ENCODE peak calls at places on chromosomes 5 and 9, in six cellular contexts. One of them, this sample, is unnamed.

GRCh38 chr9:114574438-114574837 is 13.1 kb upstream of the ATP6V1G1 start:
- DNase-seq in H1: no peak
- DNase-seq in heart right ventricle: no peak
- DNase-seq in GM23248: no peak
- DNase-seq in cardiac muscle cell: no peak
- DNase-seq in HepG2: no peak
- DNase-seq in this sample: no peak

GRCh38 chr9:7910426-7911015 is 110.9 kb upstream of the DMAC1 start:
- DNase-seq in H1: no peak
- DNase-seq in cardiac muscle cell: no peak
- DNase-seq in heart right ventricle: no peak
- DNase-seq in HepG2: no peak
- DNase-seq in GM23248: no peak
- DNase-seq in this sample: no peak

GRCh38 chr5:32709789-32710334 is 1.3 kb upstream of the NPR3 start:
- DNase-seq in GM23248: peak; percentile 91
- DNase-seq in H1: no peak
- DNase-seq in cardiac muscle cell: peak; percentile 75
- DNase-seq in HepG2: peak; percentile 41
- DNase-seq in heart right ventricle: peak; percentile 68
- DNase-seq in this sample: no peak

GRCh38 chr5:71830626-71831539 is 111.8 kb downstream of the CARTPT start:
- DNase-seq in heart right ventricle: peak; percentile 80
- DNase-seq in GM23248: peak; percentile 90
- DNase-seq in cardiac muscle cell: peak; percentile 76
- DNase-seq in H1: no peak
- DNase-seq in HepG2: no peak
- DNase-seq in this sample: peak; percentile 81

GRCh38 chr5:96807099-96807654 is 568 bp downstream of the ERAP1 start:
- DNase-seq in cardiac muscle cell: peak; percentile 81
- DNase-seq in GM23248: peak; percentile 87
- DNase-seq in HepG2: peak; percentile 61
- DNase-seq in heart right ventricle: peak; percentile 88
- DNase-seq in H1: no peak
- DNase-seq in this sample: peak; percentile 29

GRCh38 chr9:91042024-91042423 is 240.4 kb downstream of the SYK start:
- DNase-seq in H1: no peak
- DNase-seq in heart right ventricle: no peak
- DNase-seq in GM23248: no peak
- DNase-seq in cardiac muscle cell: no peak
- DNase-seq in HepG2: no peak
- DNase-seq in this sample: no peak

GRCh38 chr9:127970401-127971313 is 10.1 kb downstream of the EEIG1 start:
- DNase-seq in heart right ventricle: no peak
- DNase-seq in GM23248: no peak
- DNase-seq in H1: no peak
- DNase-seq in cardiac muscle cell: no peak
- DNase-seq in HepG2: no peak
- DNase-seq in this sample: no peak

GRCh38 chr5:109907751-109908150 is 218.0 kb downstream of the MAN2A1 start:
- DNase-seq in H1: no peak
- DNase-seq in cardiac muscle cell: no peak
- DNase-seq in heart right ventricle: no peak
- DNase-seq in HepG2: no peak
- DNase-seq in GM23248: peak; percentile 79
- DNase-seq in this sample: peak; percentile 69

GRCh38 chr9:99824378-99825157 is 2.9 kb downstream of the NR4A3 start:
- DNase-seq in HepG2: peak; percentile 25
- DNase-seq in heart right ventricle: peak; percentile 44
- DNase-seq in GM23248: peak; percentile 62
- DNase-seq in cardiac muscle cell: peak; percentile 63
- DNase-seq in H1: no peak
- DNase-seq in this sample: no peak

GRCh38 chr5:95908799-95909198 is 52.9 kb downstream of the ELL2 start:
- DNase-seq in cardiac muscle cell: no peak
- DNase-seq in HepG2: peak; percentile 93
- DNase-seq in H1: no peak
- DNase-seq in GM23248: no peak
- DNase-seq in heart right ventricle: no peak
- DNase-seq in this sample: no peak

GRCh38 chr5:4868140-4868735 is 271.9 kb upstream of the ADAMTS16 start:
- DNase-seq in GM23248: peak; percentile 65
- DNase-seq in H1: no peak
- DNase-seq in cardiac muscle cell: peak; percentile 69
- DNase-seq in HepG2: peak; percentile 42
- DNase-seq in heart right ventricle: no peak
- DNase-seq in this sample: no peak

GRCh38 chr9:137049544-137050449 is 3.8 kb upstream of the NPDC1 start:
- DNase-seq in GM23248: peak; percentile 73
- DNase-seq in cardiac muscle cell: peak; percentile 81
- DNase-seq in H1: no peak
- DNase-seq in heart right ventricle: no peak
- DNase-seq in HepG2: no peak
- DNase-seq in this sample: no peak

GRCh38 chr9:35705836-35706430 is 16.2 kb upstream of the TPM2 start:
- DNase-seq in GM23248: no peak
- DNase-seq in heart right ventricle: no peak
- DNase-seq in H1: no peak
- DNase-seq in cardiac muscle cell: no peak
- DNase-seq in HepG2: no peak
- DNase-seq in this sample: no peak

GRCh38 chr9:3299872-3300271 is 225.9 kb downstream of the RFX3 start:
- DNase-seq in H1: no peak
- DNase-seq in cardiac muscle cell: no peak
- DNase-seq in HepG2: no peak
- DNase-seq in GM23248: no peak
- DNase-seq in heart right ventricle: no peak
- DNase-seq in this sample: no peak

GRCh38 chr9:115006660-115007059 is 76.3 kb upstream of the TNFSF8 start:
- DNase-seq in GM23248: peak; percentile 99
- DNase-seq in heart right ventricle: no peak
- DNase-seq in cardiac muscle cell: no peak
- DNase-seq in H1: no peak
- DNase-seq in HepG2: no peak
- DNase-seq in this sample: peak; percentile 79

GRCh38 chr5:168772466-168772961 is 193.3 kb upstream of the PANK3 start:
- DNase-seq in H1: no peak
- DNase-seq in cardiac muscle cell: no peak
- DNase-seq in heart right ventricle: no peak
- DNase-seq in GM23248: no peak
- DNase-seq in HepG2: no peak
- DNase-seq in this sample: no peak

GRCh38 chr5:149635394-149635793 is 54.1 kb downstream of the ARHGEF37 start:
- DNase-seq in HepG2: no peak
- DNase-seq in GM23248: peak; percentile 71
- DNase-seq in heart right ventricle: no peak
- DNase-seq in cardiac muscle cell: no peak
- DNase-seq in H1: no peak
- DNase-seq in this sample: no peak

GRCh38 chr5:76163111-76163628 is 80.0 kb downstream of the SV2C start:
- DNase-seq in GM23248: no peak
- DNase-seq in H1: no peak
- DNase-seq in HepG2: no peak
- DNase-seq in heart right ventricle: no peak
- DNase-seq in cardiac muscle cell: no peak
- DNase-seq in this sample: no peak

GRCh38 chr5:95759005-95759404 is 27.9 kb downstream of the RHOBTB3 start:
- DNase-seq in H1: no peak
- DNase-seq in GM23248: no peak
- DNase-seq in cardiac muscle cell: no peak
- DNase-seq in heart right ventricle: no peak
- DNase-seq in HepG2: peak; percentile 77
- DNase-seq in this sample: no peak

GRCh38 chr9:136192289-136193126 is 12.4 kb downstream of the LHX3 start:
- DNase-seq in GM23248: peak; percentile 32
- DNase-seq in cardiac muscle cell: no peak
- DNase-seq in HepG2: no peak
- DNase-seq in heart right ventricle: no peak
- DNase-seq in H1: no peak
- DNase-seq in this sample: no peak

GRCh38 chr9:94655739-94656138 is 16.4 kb upstream of the FBP1 start:
- DNase-seq in cardiac muscle cell: no peak
- DNase-seq in HepG2: no peak
- DNase-seq in H1: no peak
- DNase-seq in GM23248: no peak
- DNase-seq in heart right ventricle: no peak
- DNase-seq in this sample: no peak

GRCh38 chr9:135758870-135759269 is 56.9 kb downstream of the KCNT1 start:
- DNase-seq in H1: no peak
- DNase-seq in HepG2: no peak
- DNase-seq in cardiac muscle cell: no peak
- DNase-seq in GM23248: no peak
- DNase-seq in heart right ventricle: no peak
- DNase-seq in this sample: no peak

GRCh38 chr9:84500859-84501258 is 160.3 kb upstream of the SLC28A3 start:
- DNase-seq in heart right ventricle: no peak
- DNase-seq in cardiac muscle cell: no peak
- DNase-seq in GM23248: no peak
- DNase-seq in HepG2: no peak
- DNase-seq in H1: no peak
- DNase-seq in this sample: no peak

GRCh38 chr9:100368672-100369071 is 15.9 kb upstream of the TEX10 start:
- DNase-seq in heart right ventricle: no peak
- DNase-seq in cardiac muscle cell: no peak
- DNase-seq in H1: no peak
- DNase-seq in GM23248: no peak
- DNase-seq in HepG2: peak; percentile 36
- DNase-seq in this sample: no peak

GRCh38 chr5:79202076-79202475 is 33.9 kb upstream of the JMY start:
- DNase-seq in HepG2: no peak
- DNase-seq in GM23248: peak; percentile 79
- DNase-seq in heart right ventricle: no peak
- DNase-seq in cardiac muscle cell: no peak
- DNase-seq in H1: no peak
- DNase-seq in this sample: peak; percentile 31

GRCh38 chr5:74625742-74626241 is 14.7 kb downstream of the ENC1 start:
- DNase-seq in H1: no peak
- DNase-seq in heart right ventricle: no peak
- DNase-seq in HepG2: no peak
- DNase-seq in GM23248: no peak
- DNase-seq in cardiac muscle cell: no peak
- DNase-seq in this sample: no peak

GRCh38 chr5:151692312-151692711 is 5.6 kb upstream of the SPARC start:
- DNase-seq in H1: no peak
- DNase-seq in HepG2: no peak
- DNase-seq in GM23248: no peak
- DNase-seq in heart right ventricle: no peak
- DNase-seq in cardiac muscle cell: no peak
- DNase-seq in this sample: no peak

GRCh38 chr5:78549043-78549442 is 99.5 kb downstream of the LHFPL2 start:
- DNase-seq in H1: no peak
- DNase-seq in cardiac muscle cell: no peak
- DNase-seq in HepG2: no peak
- DNase-seq in GM23248: no peak
- DNase-seq in heart right ventricle: no peak
- DNase-seq in this sample: peak; percentile 59

DNA sequence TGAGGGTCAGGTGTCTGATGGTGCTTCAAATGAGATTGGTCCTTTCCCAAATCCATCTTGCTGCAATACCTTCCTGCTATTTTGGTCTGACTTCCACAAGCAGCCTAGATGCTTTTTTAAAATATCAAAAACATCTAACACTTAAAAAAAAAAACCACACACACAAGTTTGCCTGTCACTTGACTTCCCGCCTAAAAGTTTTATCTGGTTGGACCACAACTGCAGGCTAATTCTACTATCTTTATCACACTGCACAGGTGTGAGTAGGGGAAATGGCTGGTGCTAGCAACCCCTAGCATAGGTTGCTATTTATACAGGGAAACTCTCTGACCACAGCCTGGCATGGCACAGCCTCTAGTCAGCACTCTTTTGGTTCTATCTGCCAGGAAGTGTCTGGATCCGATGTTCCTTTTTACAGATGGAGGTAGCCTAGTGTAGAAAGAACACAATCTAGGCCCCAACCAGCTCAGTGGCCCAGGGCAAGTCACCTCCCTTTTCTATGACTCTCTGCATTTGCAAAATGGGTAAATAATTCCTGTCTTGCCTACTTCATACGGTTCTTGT is at the start of gene HEMGN:
- DNase-seq in GM23248: no peak
- DNase-seq in H1: no peak
- DNase-seq in HepG2: no peak
- DNase-seq in cardiac muscle cell: no peak
- DNase-seq in heart right ventricle: no peak
- DNase-seq in this sample: no peak
- H3K4me3 ChIP-seq in GM23248: no peak within 1 kb of the TSS
- H3K4me3 ChIP-seq in H1: no peak within 1 kb of the TSS
- H3K4me3 ChIP-seq in HepG2: no peak within 1 kb of the TSS
- H3K4me3 ChIP-seq in cardiac muscle cell: no peak within 1 kb of the TSS
- H3K4me3 ChIP-seq in heart right ventricle: no peak within 1 kb of the TSS
- H3K4me3 ChIP-seq in this sample: no peak within 1 kb of the TSS

GRCh38 chr5:150640311-150641005 is at the start of gene SYNPO:
- DNase-seq in HepG2: peak; percentile 25
- DNase-seq in heart right ventricle: peak; percentile 74
- DNase-seq in H1: no peak
- DNase-seq in cardiac muscle cell: no peak
- DNase-seq in GM23248: peak; percentile 99
- DNase-seq in this sample: peak; percentile 87
- H3K4me3 ChIP-seq in HepG2: peak within 1 kb of the TSS; percentile 27
- H3K4me3 ChIP-seq in heart right ventricle: peak within 1 kb of the TSS; percentile 26
- H3K4me3 ChIP-seq in H1: no peak within 1 kb of the TSS
- H3K4me3 ChIP-seq in cardiac muscle cell: no peak within 1 kb of the TSS
- H3K4me3 ChIP-seq in GM23248: peak within 1 kb of the TSS; percentile 47
- H3K4me3 ChIP-seq in this sample: peak within 1 kb of the TSS; percentile 37

GRCh38 chr5:181173027-181173419 is 25.6 kb downstream of the OR2V2 start:
- DNase-seq in GM23248: no peak
- DNase-seq in HepG2: no peak
- DNase-seq in cardiac muscle cell: no peak
- DNase-seq in heart right ventricle: no peak
- DNase-seq in H1: no peak
- DNase-seq in this sample: no peak
- H3K4me3 ChIP-seq in GM23248: no peak overlapping the region
- H3K4me3 ChIP-seq in HepG2: peak overlapping the region; percentile 29
- H3K4me3 ChIP-seq in cardiac muscle cell: no peak overlapping the region
- H3K4me3 ChIP-seq in heart right ventricle: no peak overlapping the region
- H3K4me3 ChIP-seq in H1: peak overlapping the region; percentile 64
- H3K4me3 ChIP-seq in this sample: no peak overlapping the region

DNA sequence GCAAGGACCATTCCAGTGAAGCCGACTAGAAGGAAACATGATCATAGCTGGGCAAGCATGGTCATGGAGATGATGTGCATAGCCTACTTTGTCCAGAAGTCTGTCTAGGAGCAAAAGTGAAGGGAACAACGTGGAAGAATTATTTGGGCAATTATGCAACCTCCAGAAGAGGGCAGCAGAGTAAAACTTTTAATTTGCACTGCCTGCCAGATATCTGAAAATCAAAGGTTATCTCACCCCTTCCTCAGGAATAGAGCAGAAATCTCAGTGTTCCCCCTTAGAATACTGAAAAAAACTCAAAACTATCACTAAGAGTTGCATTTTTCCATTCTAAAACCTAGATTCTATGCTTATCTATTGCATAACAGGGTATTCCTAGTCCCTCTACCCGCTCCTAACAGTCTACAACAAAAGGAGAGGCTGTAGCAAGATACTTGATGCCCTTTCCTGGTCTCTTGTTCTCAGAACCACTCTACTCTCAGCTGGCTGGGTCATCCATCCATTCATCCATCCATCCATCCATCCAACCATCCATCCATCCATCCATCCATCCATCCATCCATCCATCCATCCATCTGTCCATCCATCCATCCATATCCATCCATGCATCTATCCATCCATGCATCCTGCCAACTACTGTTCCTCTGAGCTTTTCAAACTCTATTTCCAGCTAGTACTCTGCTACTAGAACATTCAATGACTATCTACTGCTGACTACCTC is 8.4 kb upstream of the SETD9 start:
- DNase-seq in cardiac muscle cell: peak; percentile 48
- DNase-seq in H1: no peak
- DNase-seq in GM23248: peak; percentile 64
- DNase-seq in HepG2: peak; percentile 56
- DNase-seq in heart right ventricle: no peak
- DNase-seq in this sample: no peak
- H3K4me3 ChIP-seq in cardiac muscle cell: no peak overlapping the region
- H3K4me3 ChIP-seq in H1: no peak overlapping the region
- H3K4me3 ChIP-seq in GM23248: peak overlapping the region; percentile 52
- H3K4me3 ChIP-seq in HepG2: no peak overlapping the region
- H3K4me3 ChIP-seq in heart right ventricle: no peak overlapping the region
- H3K4me3 ChIP-seq in this sample: no peak overlapping the region